ENCODE peak calls at places on chromosomes 5 and 9, in six cellular contexts. Q is GM12878, E is H1, B is GM12891, O is K562, T is HepG2. R is an unnamed sample.

GRCh38 chr5:145162641-145163040 is 672.5 kb downstream of the PRELID2 start:
- DNase-seq in Q (no peak), E (no peak), B (no peak), O (no peak), T (peak; percentile 2), R (no peak)

GRCh38 chr5:82422751-82423181 is 144.6 kb upstream of the RPS23 start:
- DNase-seq in Q (no peak), E (no peak), B (no peak), O (peak; percentile 52), T (no peak), R (no peak)

GRCh38 chr9:110383491-110383890 is 45.8 kb upstream of the TXNDC8 start:
- DNase-seq in Q (no peak), E (no peak), B (no peak), O (no peak), T (no peak), R (no peak)

GRCh38 chr9:37476930-37477329 is 8.8 kb upstream of the POLR1E start:
- DNase-seq in Q (no peak), E (no peak), B (no peak), O (no peak), T (no peak), R (no peak)

GRCh38 chr9:125409217-125409636 is 147.6 kb downstream of the GAPVD1 start:
- DNase-seq in Q (no peak), E (no peak), B (peak; percentile 58), O (no peak), T (no peak), R (no peak)

GRCh38 chr9:12775963-12776774 is 1.3 kb downstream of the LURAP1L start:
- DNase-seq in Q (no peak), E (peak; percentile 49), B (no peak), O (peak; percentile 10), T (peak; percentile 88), R (peak; percentile 12)

GRCh38 chr5:172926008-172926523 is 33.2 kb upstream of the RPL26L1 start:
- DNase-seq in Q (no peak), E (no peak), B (no peak), O (no peak), T (no peak), R (no peak)

GRCh38 chr5:98605010-98605425 is 168.4 kb upstream of the RGMB start:
- DNase-seq in Q (no peak), E (no peak), B (no peak), O (no peak), T (no peak), R (no peak)

GRCh38 chr5:103402861-103403260 is 144.3 kb downstream of the MACIR start:
- DNase-seq in Q (no peak), E (no peak), B (no peak), O (no peak), T (no peak), R (no peak)

GRCh38 chr5:97658116-97658900 is 475.3 kb upstream of the RIOK2 start:
- DNase-seq in Q (no peak), E (no peak), B (no peak), O (no peak), T (no peak), R (no peak)

GRCh38 chr5:107247427-107247826 is 423.3 kb downstream of the EFNA5 start:
- DNase-seq in Q (no peak), E (no peak), B (no peak), O (no peak), T (no peak), R (no peak)

GRCh38 chr9:27125936-27126335 is 16.9 kb downstream of the TEK start:
- DNase-seq in Q (no peak), E (no peak), B (no peak), O (no peak), T (no peak), R (no peak)

GRCh38 chr9:70578720-70579119 is 164.3 kb upstream of the KLF9 start:
- DNase-seq in Q (no peak), E (no peak), B (no peak), O (no peak), T (no peak), R (no peak)

GRCh38 chr9:135596211-135596610 is 34.7 kb downstream of the PAEP start:
- DNase-seq in Q (no peak), E (no peak), B (no peak), O (no peak), T (no peak), R (no peak)

GRCh38 chr5:88401671-88402070 is 133.0 kb upstream of the TMEM161B start:
- DNase-seq in Q (no peak), E (no peak), B (no peak), O (no peak), T (no peak), R (no peak)

GRCh38 chr9:93126151-93126781 is 7.8 kb downstream of the NINJ1 start:
- DNase-seq in Q (no peak), E (no peak), B (peak; percentile 32), O (no peak), T (no peak), R (no peak)

GRCh38 chr9:112858625-112859147 is 32.0 kb downstream of the SLC46A2 start:
- DNase-seq in Q (peak; percentile 31), E (no peak), B (peak; percentile 51), O (no peak), T (no peak), R (no peak)

GRCh38 chr9:136688274-136689107 is 1.2 kb upstream of the AGPAT2 start:
- DNase-seq in Q (no peak), E (no peak), B (no peak), O (no peak), T (no peak), R (no peak)

GRCh38 chr9:136686534-136686793 is 793 bp downstream of the AGPAT2 start:
- DNase-seq in Q (no peak), E (no peak), B (no peak), O (no peak), T (no peak), R (no peak)

GRCh38 chr9:136685792-136686533 is 1.3 kb downstream of the AGPAT2 start:
- DNase-seq in Q (no peak), E (no peak), B (no peak), O (peak; percentile 45), T (no peak), R (no peak)

GRCh38 chr9:136687721-136688223 is 515 bp upstream of the AGPAT2 start:
- DNase-seq in Q (no peak), E (no peak), B (no peak), O (peak; percentile 71), T (no peak), R (no peak)

GRCh38 chr9:136686794-136687711 is at the start of gene AGPAT2:
- DNase-seq in Q (no peak), E (no peak), B (peak; percentile 95), O (peak; percentile 98), T (no peak), R (peak; percentile 95)
- TF ChIP-seq POLR2AphosphoS5 in Q (peak; percentile 44), E (no peak), B (no peak), O (peak; percentile 64), T (no peak), R (no peak)

GRCh38 chr5:151222769-151223446 is 984 bp downstream of the CCDC69 start:
- DNase-seq in Q (no peak), E (no peak), B (peak; percentile 53), O (peak; percentile 47), T (no peak), R (peak; percentile 61)

GRCh38 chr5:151222054-151222768 is 1.7 kb downstream of the CCDC69 start:
- DNase-seq in Q (no peak), E (no peak), B (no peak), O (no peak), T (no peak), R (no peak)

GRCh38 chr5:151225071-151225470 is 1.2 kb upstream of the CCDC69 start:
- DNase-seq in Q (no peak), E (no peak), B (no peak), O (no peak), T (no peak), R (no peak)

GRCh38 chr5:151224372-151224771 is 480 bp upstream of the CCDC69 start:
- DNase-seq in Q (no peak), E (no peak), B (no peak), O (no peak), T (no peak), R (no peak)

DNA sequence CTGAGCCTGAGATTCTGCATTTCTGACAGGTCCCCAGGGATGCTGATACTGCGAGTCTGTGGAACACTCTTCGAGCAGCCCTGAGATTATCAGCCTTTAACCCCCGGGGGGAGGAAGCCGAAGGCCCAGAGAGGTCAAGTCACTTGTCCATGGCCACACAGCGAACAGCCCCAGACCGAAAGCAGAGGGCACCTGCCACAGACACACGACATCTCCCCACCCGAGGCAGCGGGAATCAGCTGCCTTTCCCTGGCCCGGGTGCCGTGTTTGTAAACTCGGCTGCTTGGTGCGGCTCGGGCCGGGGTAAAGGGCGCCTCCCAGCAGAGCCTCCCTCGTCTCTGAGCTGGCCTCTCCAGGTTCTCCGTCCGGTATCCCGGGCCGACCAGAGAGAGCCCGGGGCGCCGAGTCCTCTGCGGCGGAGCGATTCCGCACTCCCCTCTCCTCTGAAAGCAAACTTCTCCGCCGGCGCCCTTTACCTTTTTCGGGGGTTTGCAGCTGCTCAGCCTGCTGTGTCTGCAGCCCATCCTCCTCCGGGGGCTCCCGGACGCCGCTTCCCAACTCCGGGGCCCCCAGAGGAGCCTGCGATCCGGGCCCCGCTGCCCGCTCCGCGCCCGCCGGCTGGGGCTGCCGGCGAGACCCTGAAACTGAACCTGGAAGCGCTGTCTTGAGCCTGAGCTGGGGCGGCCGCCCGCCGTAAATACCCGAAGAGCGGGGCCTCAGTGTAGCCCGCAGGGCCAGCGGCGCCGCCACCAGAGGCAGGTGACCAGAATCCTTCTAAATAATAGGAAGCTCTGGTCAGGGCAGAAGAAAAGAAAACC is at the start of gene CCDC69:
- DNase-seq in Q (no peak), E (no peak), B (peak; percentile 75), O (peak; percentile 73), T (peak; percentile 52), R (peak; percentile 82)
- TF ChIP-seq POLR2A in Q (peak; percentile 80), E (peak; percentile 55), B (peak; percentile 70), O (peak; percentile 52), T (peak; percentile 58), R (peak; percentile 71)

GRCh38 chr5:174425271-174425963 is 299.0 kb upstream of the MSX2 start:
- DNase-seq in Q (no peak), E (no peak), B (no peak), O (no peak), T (no peak), R (no peak)

GRCh38 chr5:174424219-174425053 is 299.9 kb upstream of the MSX2 start:
- DNase-seq in Q (no peak), E (no peak), B (no peak), O (no peak), T (no peak), R (no peak)

GRCh38 chr5:174425964-174426290 is 298.5 kb upstream of the MSX2 start:
- DNase-seq in Q (no peak), E (no peak), B (no peak), O (no peak), T (no peak), R (no peak)

GRCh38 chr5:174421408-174421805 is 303.0 kb upstream of the MSX2 start:
- DNase-seq in Q (no peak), E (no peak), B (no peak), O (no peak), T (no peak), R (no peak)

DNA sequence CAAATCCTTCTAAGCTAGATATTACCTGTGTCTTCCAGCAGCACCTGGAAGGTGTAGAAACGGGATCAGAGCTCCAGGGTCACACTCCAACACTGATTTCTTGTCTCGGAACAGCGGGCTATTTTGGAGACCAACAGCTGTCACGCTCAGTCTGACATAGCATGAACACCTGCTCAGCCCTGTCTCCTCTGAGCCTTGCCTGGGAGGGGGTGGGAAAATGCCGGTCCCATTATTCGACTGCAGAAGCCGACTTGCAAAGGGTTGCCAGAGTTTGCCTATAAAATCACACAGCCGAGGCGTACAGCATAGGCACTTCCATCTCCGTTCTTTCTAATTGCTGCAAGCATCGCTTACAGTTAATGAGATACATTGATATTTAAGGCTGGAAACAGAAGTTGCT is 300.8 kb upstream of the MSX2 start:
- DNase-seq in Q (no peak), E (no peak), B (no peak), O (no peak), T (no peak), R (no peak)
- TF ChIP-seq TAF1 in Q (no peak), E (no peak), B (no peak), O (no peak), T (no peak), R (no peak)

GRCh38 chr9:123486431-123486830 is 130.4 kb downstream of the CRB2 start:
- DNase-seq in Q (no peak), E (no peak), B (no peak), O (no peak), T (no peak), R (no peak)
- TF ChIP-seq POLR2AphosphoS5 in Q (no peak), E (no peak), B (no peak), O (no peak), T (no peak), R (no peak)